ENCODE peak calls at places on chromosome 20, in seven cellular contexts. Q is mucosa of descending colon; A is MM.1S; E is CD4-positive, alpha-beta T cell; F is Peyer's patch; T is GM13976; K is chondrocyte. G is an unnamed sample.

GRCh38 chr20:844473-845225 is 11.1 kb downstream of the FAM110A start:
- DNase-seq in Q (peak), A (peak), E (peak), F (peak), T (peak), K (peak), G (peak)

GRCh38 chr20:42366626-42367025 is 748.4 kb upstream of the CHD6 start:
- DNase-seq in Q (no peak), A (no peak), E (no peak), F (no peak), T (no peak), K (no peak), G (no peak)

GRCh38 chr20:60381643-60382400 is 423.6 kb downstream of the CDH26 start:
- DNase-seq in Q (no peak), A (no peak), E (no peak), F (no peak), T (no peak), K (no peak), G (no peak)

GRCh38 chr20:47274449-47275108 is 81.9 kb downstream of the ZMYND8 start:
- DNase-seq in Q (no peak), A (no peak), E (no peak), F (peak), T (peak), K (no peak), G (peak)

GRCh38 chr20:22962567-22963439 is 72.3 kb upstream of the SSTR4 start:
- DNase-seq in Q (no peak), A (no peak), E (no peak), F (no peak), T (no peak), K (no peak), G (peak)

GRCh38 chr20:42173440-42173839 is 555.3 kb upstream of the CHD6 start:
- DNase-seq in Q (no peak), A (no peak), E (no peak), F (no peak), T (no peak), K (no peak), G (no peak)

GRCh38 chr20:219290-220115 is 7.6 kb upstream of the DEFB129 start:
- DNase-seq in Q (no peak), A (no peak), E (no peak), F (no peak), T (no peak), K (no peak), G (peak)

GRCh38 chr20:45469336-45470261 is at the start of gene WFDC2:
- DNase-seq in Q (peak), A (no peak), E (no peak), F (no peak), T (no peak), K (no peak), G (no peak)

GRCh38 chr20:24406761-24407550 is 62.5 kb upstream of the SYNDIG1 start:
- DNase-seq in Q (no peak), A (no peak), E (no peak), F (no peak), T (no peak), K (no peak), G (no peak)

GRCh38 chr20:58523916-58524315 is 8.7 kb upstream of the APCDD1L start:
- DNase-seq in Q (no peak), A (no peak), E (no peak), F (no peak), T (no peak), K (no peak), G (no peak)

GRCh38 chr20:31633339-31633914 is 4.3 kb upstream of the COX4I2 start:
- DNase-seq in Q (no peak), A (no peak), E (no peak), F (no peak), T (no peak), K (no peak), G (no peak)

GRCh38 chr20:45305262-45305661 is 1.4 kb upstream of the RBPJL start:
- DNase-seq in Q (no peak), A (no peak), E (no peak), F (no peak), T (no peak), K (no peak), G (no peak)

GRCh38 chr20:51272392-51272791 is 249.5 kb upstream of the KCNG1 start:
- DNase-seq in Q (no peak), A (no peak), E (no peak), F (no peak), T (no peak), K (no peak), G (peak)

GRCh38 chr20:50267866-50268219 is 77.2 kb downstream of the CEBPB start:
- DNase-seq in Q (no peak), A (no peak), E (no peak), F (no peak), T (no peak), K (no peak), G (no peak)

GRCh38 chr20:50269111-50270033 is 78.7 kb downstream of the CEBPB start:
- DNase-seq in Q (no peak), A (no peak), E (no peak), F (no peak), T (no peak), K (no peak), G (no peak)

GRCh38 chr20:50265245-50265946 is 74.8 kb downstream of the CEBPB start:
- DNase-seq in Q (no peak), A (no peak), E (no peak), F (no peak), T (no peak), K (no peak), G (no peak)

GRCh38 chr20:50266293-50267040 is 75.8 kb downstream of the CEBPB start:
- DNase-seq in Q (no peak), A (no peak), E (no peak), F (no peak), T (no peak), K (no peak), G (no peak)

DNA sequence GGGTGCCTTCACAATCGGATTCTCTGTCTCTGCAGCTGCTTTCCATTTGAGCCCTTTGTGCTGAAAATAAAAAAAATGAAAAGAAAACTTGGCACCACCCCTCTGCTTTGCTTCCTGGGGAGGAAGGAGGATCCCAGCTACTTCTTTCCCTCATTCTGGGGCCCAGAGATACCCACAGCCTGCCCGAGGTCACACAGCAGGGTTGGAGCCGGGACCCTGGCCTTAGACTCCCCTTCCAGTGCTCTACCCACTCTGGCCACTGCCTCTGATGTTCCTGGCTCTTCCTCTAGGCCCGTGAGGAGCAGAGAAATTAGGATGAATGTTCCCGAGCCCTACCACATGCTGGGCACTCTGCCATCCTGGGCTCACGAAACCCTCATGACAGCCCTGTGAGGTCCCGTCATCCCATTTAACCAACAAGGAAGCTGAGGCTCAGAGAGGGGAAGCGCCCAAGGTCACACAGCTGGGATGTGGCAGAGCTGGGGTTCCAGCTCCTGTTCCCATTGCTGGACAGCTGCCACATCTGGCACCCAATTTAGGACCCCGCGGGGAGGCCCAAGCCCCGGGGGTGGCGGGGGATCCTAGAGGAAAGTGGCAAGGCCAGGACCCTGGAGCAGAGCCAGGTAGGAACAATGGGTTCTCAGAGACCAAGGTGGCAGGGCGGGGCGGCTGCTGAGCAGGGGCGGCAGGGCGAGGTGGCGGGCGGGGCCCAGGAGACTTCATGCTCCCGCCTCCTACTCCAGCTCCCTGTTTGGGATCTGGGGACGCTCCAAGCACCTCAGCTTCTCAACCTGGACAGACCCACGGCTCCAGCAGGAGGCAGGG is 76.6 kb downstream of the CEBPB start:
- DNase-seq in Q (peak), A (no peak), E (no peak), F (peak), T (no peak), K (no peak), G (peak)
- TF ChIP-seq CTCF in Q (no peak), A (no peak), E (no peak), F (no peak), T (no peak), K (no peak), G (no peak)

GRCh38 chr20:20593447-20594170 is 118.8 kb downstream of the RALGAPA2 start:
- DNase-seq in Q (no peak), A (peak), E (no peak), F (no peak), T (peak), K (no peak), G (peak)
- TF ChIP-seq CTCF in Q (no peak), A (peak), E (peak), F (no peak), T (no peak), K (peak), G (peak)

DNA sequence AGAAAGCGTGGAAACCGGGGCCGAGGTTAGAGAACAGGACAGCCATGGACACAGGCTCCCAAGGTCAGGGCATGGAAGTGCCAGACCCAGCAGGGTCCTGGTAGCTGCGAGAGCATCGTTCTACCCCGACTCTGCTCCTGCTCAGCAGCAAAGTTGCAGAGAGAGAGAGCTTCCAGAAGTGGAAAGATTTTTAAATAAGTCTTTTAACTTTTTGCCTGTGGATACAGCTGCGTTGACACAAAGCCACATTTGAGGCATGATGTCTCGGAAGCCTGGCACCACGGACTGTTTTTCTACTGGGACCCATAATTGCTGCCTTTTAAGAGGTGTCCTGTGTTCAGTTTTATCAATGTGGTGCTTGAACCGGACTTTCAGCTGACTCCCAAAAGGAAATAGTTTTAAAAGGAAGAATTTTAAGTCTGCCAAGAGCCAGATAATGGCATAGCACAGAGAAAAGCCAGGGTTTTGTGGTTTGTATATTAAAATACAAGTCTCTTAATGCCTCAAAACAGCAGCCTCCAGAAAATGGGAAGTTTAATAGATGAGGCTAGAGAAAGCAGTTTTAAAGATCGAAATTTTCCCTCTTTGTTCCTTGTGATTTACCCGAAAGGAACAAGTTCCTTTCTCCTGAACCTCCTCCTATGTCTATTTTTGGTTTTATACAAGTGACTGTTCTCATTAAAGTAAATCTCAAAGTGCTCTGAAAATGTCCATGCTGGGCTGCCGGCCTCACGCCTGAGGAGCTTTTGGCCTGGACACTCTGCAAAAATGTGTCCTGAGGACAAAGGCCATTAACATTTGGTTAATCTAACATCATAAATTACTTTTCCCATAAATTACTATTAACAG is 91.5 kb downstream of the RIN2 start:
- DNase-seq in Q (no peak), A (no peak), E (no peak), F (no peak), T (no peak), K (no peak), G (no peak)
- TF ChIP-seq CTCF in Q (no peak), A (no peak), E (no peak), F (no peak), T (no peak), K (no peak), G (no peak)

DNA sequence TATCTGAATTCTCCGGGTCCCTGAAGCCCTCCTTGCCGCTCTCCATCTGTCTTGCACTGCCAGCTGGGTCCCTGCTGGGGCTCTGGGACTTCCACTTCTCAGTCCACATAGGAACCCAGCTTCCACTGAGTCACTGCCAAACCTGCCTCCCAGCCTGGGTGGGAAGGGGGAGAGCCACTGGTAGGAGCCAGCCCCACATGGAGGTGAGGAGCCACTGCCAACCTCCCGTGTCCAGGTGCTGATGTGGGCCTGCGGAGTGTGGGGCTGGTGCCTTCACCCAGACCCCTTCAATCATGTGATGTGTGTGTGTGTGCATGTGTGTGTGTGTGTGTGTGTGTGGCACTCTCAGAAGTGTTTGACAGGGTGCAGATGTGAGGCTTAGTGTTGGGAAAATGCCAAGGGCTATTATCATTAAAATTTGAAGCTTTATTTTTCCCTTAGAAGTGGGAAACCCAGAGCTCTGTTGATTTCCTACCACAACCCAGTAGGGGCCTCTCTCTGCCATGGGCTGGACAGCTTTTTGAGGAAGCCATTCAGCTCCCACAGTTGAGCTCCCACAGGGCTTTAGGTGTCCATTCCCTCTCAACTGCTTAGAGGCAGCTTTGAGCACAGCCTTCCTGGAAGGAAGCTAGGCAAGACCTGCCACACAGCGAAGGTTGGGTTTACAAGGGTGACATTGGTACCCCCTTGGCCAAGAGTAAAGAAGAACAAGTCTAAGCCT is 9.3 kb upstream of the SGK2 start:
- DNase-seq in Q (no peak), A (no peak), E (no peak), F (no peak), T (no peak), K (peak), G (no peak)
- TF ChIP-seq CTCF in Q (no peak), A (no peak), E (no peak), F (no peak), T (no peak), K (no peak), G (no peak)

DNA sequence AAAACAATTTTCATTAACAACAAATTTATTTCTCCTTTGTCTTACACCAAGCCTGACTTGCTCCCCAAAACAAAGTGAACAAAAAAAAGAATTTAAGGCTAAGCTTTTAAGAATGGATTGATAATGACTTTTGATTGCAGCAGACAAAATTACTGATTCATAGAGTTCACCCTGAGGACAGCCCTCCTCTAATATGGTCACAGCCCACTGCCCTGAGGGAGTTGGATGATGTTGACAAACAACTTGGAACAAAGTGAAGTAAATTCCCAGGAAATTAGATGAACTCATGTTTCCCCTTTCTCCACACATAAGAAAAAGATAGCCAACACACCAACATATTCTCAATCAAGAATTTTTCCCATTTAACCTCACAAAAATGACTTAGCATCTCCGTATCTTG is 7.7 kb upstream of the ISM1 start:
- DNase-seq in Q (no peak), A (no peak), E (no peak), F (no peak), T (no peak), K (no peak), G (no peak)
- TF ChIP-seq CTCF in Q (no peak), A (no peak), E (no peak), F (no peak), T (no peak), K (no peak), G (no peak)

GRCh38 chr20:49986049-49986448 is 3.3 kb downstream of the SNAI1 start:
- DNase-seq in Q (no peak), A (no peak), E (no peak), F (no peak), T (no peak), K (no peak), G (no peak)
- TF ChIP-seq CTCF in Q (no peak), A (no peak), E (no peak), F (no peak), T (no peak), K (no peak), G (no peak)

GRCh38 chr20:9884061-9884460 is 45.2 kb upstream of the PAK5 start:
- DNase-seq in Q (no peak), A (no peak), E (no peak), F (no peak), T (no peak), K (no peak), G (peak)
- TF ChIP-seq CTCF in Q (no peak), A (peak), E (no peak), F (no peak), T (no peak), K (peak), G (no peak)

GRCh38 chr20:38340693-38341092 is 5.6 kb upstream of the LBP start:
- DNase-seq in Q (no peak), A (no peak), E (no peak), F (no peak), T (no peak), K (no peak), G (no peak)

GRCh38 chr20:38334016-38334415 is 12.3 kb upstream of the LBP start:
- DNase-seq in Q (no peak), A (no peak), E (no peak), F (no peak), T (no peak), K (no peak), G (no peak)

GRCh38 chr20:38338849-38339520 is 7.3 kb upstream of the LBP start:
- DNase-seq in Q (no peak), A (no peak), E (no peak), F (peak), T (no peak), K (no peak), G (peak)

GRCh38 chr20:38339993-38340392 is 6.3 kb upstream of the LBP start:
- DNase-seq in Q (no peak), A (no peak), E (no peak), F (no peak), T (no peak), K (no peak), G (no peak)

DNA sequence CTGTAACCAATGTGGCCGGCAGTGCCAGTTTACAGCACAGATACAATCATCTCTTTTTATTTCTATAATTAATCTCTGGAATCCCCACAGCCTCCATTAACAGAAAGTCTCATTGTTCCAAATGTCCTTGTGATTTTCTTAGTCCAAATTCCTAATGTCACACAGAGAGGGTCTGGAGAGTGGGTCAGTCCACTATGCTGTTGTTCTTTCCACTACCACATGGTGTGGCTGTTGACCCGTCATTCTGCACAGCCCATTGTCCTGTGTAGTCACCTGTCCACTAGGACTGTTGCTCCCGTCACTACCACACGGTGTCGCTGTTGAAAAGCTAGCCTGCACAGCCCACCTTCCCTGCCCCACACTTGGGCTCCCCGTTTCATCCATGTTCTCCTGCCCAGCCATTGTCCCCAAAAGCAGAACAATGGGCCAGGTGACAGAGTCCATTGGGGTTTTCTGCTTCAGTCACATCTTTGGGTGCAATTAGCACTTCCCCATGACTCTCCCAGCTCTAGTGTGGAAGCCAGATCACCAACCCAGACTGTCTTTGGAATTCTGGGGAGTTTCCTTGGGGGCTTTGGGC is 8.6 kb upstream of the LBP start:
- DNase-seq in Q (no peak), A (no peak), E (no peak), F (peak), T (peak), K (no peak), G (peak)
- TF ChIP-seq CTCF in Q (no peak), A (peak), E (no peak), F (no peak), T (no peak), K (peak), G (peak)

GRCh38 chr20:2872304-2873009 is 824 bp upstream of the PTPRA start:
- DNase-seq in Q (peak), A (peak), E (peak), F (peak), T (peak), K (no peak), G (peak)
- TF ChIP-seq CTCF in Q (no peak), A (peak), E (peak), F (no peak), T (peak), K (peak), G (no peak)